ENCODE peak calls at places on chromosomes 3 and 15, in six cellular contexts. Q is heart left ventricle, A is colonic mucosa, N is fibroblast of lung, J is right atrium auricular region, D is left ventricle myocardium inferior. K is an unnamed sample. For H3K9me3, the result is how much of the 10 kb centered on the place peaks cover.

GRCh38 chr3:11929531-11929930 is 74.7 kb upstream of the SYN2 start:
- DNase-seq in J (no peak), N (no peak), A (no peak), Q (no peak), D (no peak), K (peak)

GRCh38 chr3:43319794-43320193 is 33.5 kb downstream of the SNRK start:
- DNase-seq in N (peak), J (no peak), A (no peak), D (no peak), Q (no peak), K (no peak)

GRCh38 chr3:185421577-185422232 is 58.8 kb downstream of the MAP3K13 start:
- DNase-seq in D (no peak), Q (no peak), A (no peak), N (no peak), J (no peak), K (no peak)

GRCh38 chr3:35335703-35336102 is 303.6 kb upstream of the ARPP21 start:
- DNase-seq in N (no peak), Q (no peak), A (no peak), J (no peak), D (no peak), K (no peak)

GRCh38 chr3:103992469-103992868 is 1374.2 kb upstream of the ALCAM start:
- DNase-seq in D (no peak), J (no peak), Q (no peak), A (no peak), N (no peak), K (no peak)

GRCh38 chr3:116939091-116939490 is 229.5 kb downstream of the TUSC7 start:
- DNase-seq in D (no peak), J (no peak), A (peak), Q (no peak), N (no peak), K (no peak)

GRCh38 chr15:52528465-52529288 is at the start of gene MYO5A:
- DNase-seq in A (peak), Q (peak), N (peak), D (peak), J (peak), K (no peak)

GRCh38 chr15:71515375-71516186 is 294.8 kb upstream of the NR2E3 start:
- DNase-seq in J (no peak), Q (no peak), D (no peak), N (no peak), A (no peak), K (no peak)

DNA sequence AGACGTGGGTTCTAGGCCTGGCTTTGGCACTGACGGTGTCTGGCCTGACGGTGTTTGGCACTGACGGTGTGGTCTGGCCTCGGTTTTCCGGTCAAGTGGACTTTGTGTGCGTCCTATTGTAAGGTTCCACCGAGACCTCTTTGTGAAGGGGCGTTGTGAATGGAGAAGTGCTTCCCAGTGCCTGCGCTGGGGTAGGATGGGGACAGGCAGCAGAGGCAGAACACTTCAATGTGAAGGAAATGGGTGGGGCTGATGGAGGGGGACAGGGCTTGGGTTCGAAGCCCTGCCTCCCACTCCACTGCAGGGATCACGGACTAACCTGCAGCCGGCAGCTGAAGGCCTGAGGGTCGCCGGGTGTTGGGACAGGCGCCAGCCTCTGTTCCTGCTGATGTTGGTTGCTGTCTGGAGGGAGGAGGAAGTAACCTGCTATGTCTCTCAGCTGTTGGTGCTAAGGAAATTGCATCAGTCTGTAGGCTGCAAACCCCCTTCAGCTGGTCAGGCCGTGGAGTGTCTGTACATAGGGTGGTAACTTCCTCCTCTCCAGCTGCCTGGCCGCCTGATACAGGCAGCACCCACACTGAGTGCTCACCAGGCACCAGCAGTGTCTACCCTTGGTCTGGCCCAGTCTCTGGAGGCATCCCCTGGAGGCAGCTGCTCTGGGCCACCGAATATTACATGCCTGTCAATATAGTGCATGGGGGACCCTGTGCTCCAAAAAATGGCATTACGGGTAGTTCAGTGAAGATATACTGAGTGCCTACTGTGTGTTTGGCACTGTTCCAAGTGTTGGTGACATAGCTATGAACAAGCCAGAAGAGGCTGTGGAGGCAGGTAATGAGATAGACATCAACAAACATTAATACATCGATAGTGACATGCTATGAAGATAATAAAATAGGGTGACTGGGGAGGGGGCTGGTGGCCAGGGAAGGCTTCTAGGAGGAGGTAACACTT is 1.1 kb downstream of the TM6SF1 start:
- DNase-seq in Q (peak), A (peak), N (peak), J (peak), D (peak), K (no peak)
- H3K4me3 ChIP-seq in Q (peak), A (peak), N (peak), J (peak), D (peak), K (peak)

GRCh38 chr15:27704939-27705514 is 394.1 kb downstream of the OCA2 start:
- DNase-seq in Q (no peak), D (no peak), J (no peak), N (no peak), A (no peak), K (no peak)

GRCh38 chr15:27707216-27707710 is 391.9 kb downstream of the OCA2 start:
- DNase-seq in D (no peak), J (no peak), Q (no peak), A (no peak), N (no peak), K (no peak)

GRCh38 chr15:27701956-27702355 is 397.2 kb downstream of the OCA2 start:
- DNase-seq in D (no peak), Q (no peak), N (no peak), A (no peak), J (no peak), K (no peak)

GRCh38 chr15:27701014-27701413 is 398.1 kb downstream of the OCA2 start:
- DNase-seq in Q (no peak), J (no peak), A (no peak), N (no peak), D (no peak), K (no peak)

DNA sequence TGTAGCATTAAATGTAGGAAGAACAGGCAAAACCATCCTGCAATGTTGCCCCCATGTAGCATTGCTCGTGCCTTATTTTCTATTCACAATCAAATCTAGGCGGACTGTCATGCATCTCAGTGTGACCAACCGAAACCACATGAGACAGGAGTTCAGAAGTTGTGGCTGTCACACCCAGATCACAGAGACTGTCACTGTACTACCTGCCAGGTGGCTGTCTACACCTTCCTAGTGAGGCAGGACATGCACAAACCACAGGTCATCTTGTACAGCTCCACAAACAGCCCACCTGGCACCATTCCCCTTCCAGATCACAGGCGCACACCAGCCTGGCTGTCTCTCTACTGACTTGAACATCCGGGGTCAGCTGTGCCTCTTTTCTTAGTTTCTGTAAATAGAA is 392.8 kb downstream of the OCA2 start:
- DNase-seq in Q (no peak), N (no peak), D (no peak), A (no peak), J (no peak), K (no peak)
- H3K9me3 ChIP-seq in Q (under half), N (under half), D (under half), A (under half), J (under half), K (under half)

DNA sequence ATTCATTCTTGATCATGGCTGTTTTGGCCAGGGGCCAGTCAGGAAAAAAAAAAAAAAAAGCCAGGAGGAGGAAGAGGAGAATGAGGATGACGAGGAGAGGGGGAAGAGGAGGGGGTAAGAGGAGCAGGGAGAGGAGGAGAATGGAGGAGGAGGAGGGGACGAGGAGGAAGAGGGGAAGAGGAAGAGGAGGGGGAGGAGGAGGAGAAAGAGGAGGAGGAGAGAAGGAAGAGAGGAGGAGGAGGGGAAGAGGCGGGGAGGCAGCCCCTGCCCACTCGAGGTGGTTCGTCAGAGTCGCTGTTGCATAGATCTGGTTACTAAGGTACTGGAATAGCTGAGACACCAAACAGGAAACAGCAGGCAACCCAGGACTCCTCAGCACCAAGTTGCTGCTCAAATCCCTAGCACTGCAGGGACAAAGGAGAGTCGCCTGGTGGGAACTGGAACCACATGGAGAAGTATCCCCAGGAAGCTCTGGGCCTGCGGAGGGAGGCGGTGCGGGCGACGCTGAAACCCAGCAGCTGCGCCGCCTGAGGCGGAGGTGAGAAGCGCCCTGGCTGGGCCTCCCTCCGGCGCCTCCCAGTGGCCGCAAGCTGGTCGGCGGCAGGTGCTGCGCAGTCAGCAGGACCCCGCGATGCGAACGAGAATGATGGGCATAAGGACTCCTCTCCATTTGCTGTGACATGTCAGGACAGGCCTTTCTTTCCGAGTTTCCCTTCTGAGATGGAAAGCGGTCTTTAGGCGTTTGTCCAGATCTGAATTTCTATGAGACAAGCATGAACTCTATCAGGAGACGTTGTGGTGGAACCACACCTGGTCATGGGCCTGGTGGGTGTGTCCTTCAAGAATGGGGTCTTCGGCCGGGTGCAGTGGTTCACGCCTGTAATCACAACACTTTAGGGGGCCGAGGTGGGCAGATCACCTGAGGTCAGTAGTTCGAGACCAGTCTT is 17.5 kb downstream of the FAM240A start:
- DNase-seq in J (peak), A (peak), D (peak), Q (peak), N (peak), K (no peak)
- H3K4me3 ChIP-seq in J (no peak), A (no peak), D (peak), Q (peak), N (peak), K (peak)

DNA sequence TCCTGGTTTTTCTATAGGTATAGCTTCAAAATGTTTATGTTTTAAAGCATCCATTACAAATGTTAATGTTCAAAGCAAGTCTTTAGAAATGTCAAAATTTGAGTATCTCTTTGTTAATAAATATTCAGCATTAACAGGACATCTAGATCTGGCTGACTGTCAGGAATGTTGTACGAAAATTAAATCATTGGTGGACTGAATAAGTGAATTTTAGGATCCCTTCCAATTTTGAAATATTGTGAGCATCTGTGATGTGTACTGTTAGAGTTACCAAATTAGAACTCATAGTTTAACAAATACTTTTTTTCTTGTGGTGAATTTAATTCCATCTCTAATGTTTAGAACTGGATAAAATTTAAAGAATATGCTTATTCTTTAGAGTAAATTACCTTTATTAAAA is 30.1 kb upstream of the CFAP20DC start:
- DNase-seq in J (no peak), A (no peak), Q (no peak), D (no peak), N (no peak), K (no peak)
- H3K9me3 ChIP-seq in J (under half), A (under half), Q (under half), D (under half), N (under half), K (under half)

GRCh38 chr3:28915711-28916481 is 365.0 kb upstream of the RBMS3 start:
- DNase-seq in D (no peak), N (peak), A (peak), Q (no peak), J (no peak), K (no peak)
- H3K4me3 ChIP-seq in D (peak), N (peak), A (no peak), Q (peak), J (no peak), K (no peak)